ENCODE peak calls at places on chromosomes 3 and 15, in ten cellular contexts. One of them, this sample, is unnamed.

GRCh38 chr3:64939747-64940450 is 252.1 kb upstream of the ADAMTS9 start:
- DNase-seq in fibroblast of pulmonary artery: no peak
- DNase-seq in gastrocnemius medialis: no peak
- DNase-seq in HCT116: no peak
- DNase-seq in CD8-positive, alpha-beta memory T cell: no peak
- DNase-seq in HFF-Myc: no peak
- DNase-seq in dorsolateral prefrontal cortex: no peak
- DNase-seq in astrocyte: no peak
- DNase-seq in ovary: no peak
- DNase-seq in mucosa of descending colon: no peak
- DNase-seq in this sample: no peak

GRCh38 chr15:96107922-96108321 is 222.6 kb upstream of the NR2F2 start:
- DNase-seq in dorsolateral prefrontal cortex: no peak
- DNase-seq in astrocyte: peak; percentile 81
- DNase-seq in fibroblast of pulmonary artery: peak; percentile 13
- DNase-seq in mucosa of descending colon: no peak
- DNase-seq in ovary: no peak
- DNase-seq in gastrocnemius medialis: no peak
- DNase-seq in HFF-Myc: no peak
- DNase-seq in HCT116: no peak
- DNase-seq in CD8-positive, alpha-beta memory T cell: no peak
- DNase-seq in this sample: no peak

GRCh38 chr3:10964537-10965167 is 27.9 kb upstream of the SLC6A1 start:
- DNase-seq in CD8-positive, alpha-beta memory T cell: no peak
- DNase-seq in mucosa of descending colon: no peak
- DNase-seq in astrocyte: peak; percentile 7
- DNase-seq in ovary: no peak
- DNase-seq in HFF-Myc: no peak
- DNase-seq in HCT116: no peak
- DNase-seq in gastrocnemius medialis: no peak
- DNase-seq in fibroblast of pulmonary artery: peak; percentile 23
- DNase-seq in dorsolateral prefrontal cortex: no peak
- DNase-seq in this sample: peak; percentile 22

GRCh38 chr3:126704494-126705214 is 614 bp downstream of the CHCHD6 start:
- DNase-seq in ovary: no peak
- DNase-seq in HFF-Myc: no peak
- DNase-seq in dorsolateral prefrontal cortex: no peak
- DNase-seq in mucosa of descending colon: no peak
- DNase-seq in HCT116: no peak
- DNase-seq in astrocyte: peak; percentile 0
- DNase-seq in CD8-positive, alpha-beta memory T cell: no peak
- DNase-seq in gastrocnemius medialis: no peak
- DNase-seq in fibroblast of pulmonary artery: no peak
- DNase-seq in this sample: no peak

GRCh38 chr3:151794080-151794479 is 19.8 kb upstream of the AADAC start:
- DNase-seq in HCT116: no peak
- DNase-seq in astrocyte: no peak
- DNase-seq in dorsolateral prefrontal cortex: no peak
- DNase-seq in HFF-Myc: no peak
- DNase-seq in mucosa of descending colon: no peak
- DNase-seq in gastrocnemius medialis: no peak
- DNase-seq in fibroblast of pulmonary artery: no peak
- DNase-seq in ovary: no peak
- DNase-seq in CD8-positive, alpha-beta memory T cell: no peak
- DNase-seq in this sample: no peak

GRCh38 chr3:177358968-177359600 is 161.8 kb upstream of the TBL1XR1 start:
- DNase-seq in fibroblast of pulmonary artery: peak; percentile 14
- DNase-seq in CD8-positive, alpha-beta memory T cell: peak; percentile 34
- DNase-seq in HFF-Myc: no peak
- DNase-seq in astrocyte: peak; percentile 40
- DNase-seq in HCT116: peak; percentile 44
- DNase-seq in gastrocnemius medialis: peak; percentile 44
- DNase-seq in mucosa of descending colon: peak; percentile 88
- DNase-seq in ovary: peak; percentile 66
- DNase-seq in dorsolateral prefrontal cortex: no peak
- DNase-seq in this sample: peak; percentile 46

GRCh38 chr3:43499256-43499655 is 122.6 kb downstream of the ANO10 start:
- DNase-seq in astrocyte: no peak
- DNase-seq in HFF-Myc: no peak
- DNase-seq in dorsolateral prefrontal cortex: no peak
- DNase-seq in mucosa of descending colon: no peak
- DNase-seq in ovary: no peak
- DNase-seq in gastrocnemius medialis: no peak
- DNase-seq in fibroblast of pulmonary artery: no peak
- DNase-seq in CD8-positive, alpha-beta memory T cell: no peak
- DNase-seq in HCT116: no peak
- DNase-seq in this sample: no peak

GRCh38 chr3:123412811-123413588 is 35.9 kb downstream of the ADCY5 start:
- DNase-seq in ovary: peak; percentile 81
- DNase-seq in fibroblast of pulmonary artery: no peak
- DNase-seq in mucosa of descending colon: no peak
- DNase-seq in gastrocnemius medialis: no peak
- DNase-seq in astrocyte: no peak
- DNase-seq in CD8-positive, alpha-beta memory T cell: no peak
- DNase-seq in HFF-Myc: no peak
- DNase-seq in dorsolateral prefrontal cortex: peak; percentile 64
- DNase-seq in HCT116: no peak
- DNase-seq in this sample: no peak

GRCh38 chr3:47523310-47524073 is 10.0 kb upstream of the ELP6 start:
- DNase-seq in dorsolateral prefrontal cortex: no peak
- DNase-seq in CD8-positive, alpha-beta memory T cell: no peak
- DNase-seq in astrocyte: no peak
- DNase-seq in HCT116: no peak
- DNase-seq in gastrocnemius medialis: no peak
- DNase-seq in mucosa of descending colon: no peak
- DNase-seq in HFF-Myc: no peak
- DNase-seq in fibroblast of pulmonary artery: no peak
- DNase-seq in ovary: no peak
- DNase-seq in this sample: peak; percentile 9

GRCh38 chr3:125166581-125166980 is 46.0 kb downstream of the SLC12A8 start:
- DNase-seq in fibroblast of pulmonary artery: peak; percentile 56
- DNase-seq in HCT116: no peak
- DNase-seq in dorsolateral prefrontal cortex: no peak
- DNase-seq in HFF-Myc: no peak
- DNase-seq in ovary: no peak
- DNase-seq in gastrocnemius medialis: no peak
- DNase-seq in astrocyte: no peak
- DNase-seq in CD8-positive, alpha-beta memory T cell: no peak
- DNase-seq in mucosa of descending colon: no peak
- DNase-seq in this sample: peak; percentile 74

GRCh38 chr15:35810007-35810406 is 264.0 kb upstream of the DPH6 start:
- DNase-seq in HFF-Myc: no peak
- DNase-seq in ovary: no peak
- DNase-seq in CD8-positive, alpha-beta memory T cell: no peak
- DNase-seq in dorsolateral prefrontal cortex: no peak
- DNase-seq in HCT116: no peak
- DNase-seq in mucosa of descending colon: no peak
- DNase-seq in fibroblast of pulmonary artery: no peak
- DNase-seq in astrocyte: no peak
- DNase-seq in gastrocnemius medialis: no peak
- DNase-seq in this sample: no peak

DNA sequence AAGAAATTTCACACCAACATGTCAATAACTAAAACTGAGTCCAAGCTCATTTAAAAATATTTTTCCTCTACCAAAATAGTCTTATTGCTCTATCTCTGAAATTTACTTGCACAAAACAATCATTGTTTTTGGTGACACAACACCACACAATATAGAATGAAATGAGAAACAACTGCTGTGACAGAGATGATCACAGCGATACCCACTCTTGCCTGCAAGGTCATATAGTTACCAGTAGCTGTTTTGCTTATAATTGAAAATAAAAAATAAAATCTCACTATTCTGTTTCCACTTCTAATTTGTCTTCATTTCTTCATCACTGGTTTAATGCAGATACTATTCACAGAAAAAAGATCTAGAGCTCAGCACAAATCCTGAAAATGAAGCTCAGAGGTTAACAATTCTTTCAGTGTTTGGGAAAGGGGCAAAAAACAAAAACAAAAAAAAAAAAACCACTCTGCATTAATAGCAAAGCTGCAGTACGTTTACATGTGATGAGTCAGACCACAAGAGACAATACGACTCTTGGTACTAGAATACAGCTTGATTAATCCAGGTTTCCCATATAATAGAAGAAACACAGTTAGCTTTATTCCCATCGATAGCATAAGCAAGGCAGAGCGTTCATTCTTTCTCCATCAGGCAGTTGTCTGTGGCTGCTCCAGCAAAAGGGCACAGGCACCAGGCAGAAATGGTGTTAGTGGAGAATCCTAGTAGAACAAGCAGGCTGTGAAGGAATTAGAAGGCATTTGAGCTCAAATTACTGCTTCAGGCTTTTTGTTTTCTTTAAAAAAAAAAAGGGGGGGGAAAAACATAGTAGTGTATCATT is 794 bp downstream of the ANKRD28 start:
- DNase-seq in mucosa of descending colon: no peak
- DNase-seq in CD8-positive, alpha-beta memory T cell: no peak
- DNase-seq in astrocyte: peak; percentile 82
- DNase-seq in dorsolateral prefrontal cortex: no peak
- DNase-seq in fibroblast of pulmonary artery: peak; percentile 80
- DNase-seq in HCT116: peak; percentile 56
- DNase-seq in HFF-Myc: peak; percentile 56
- DNase-seq in gastrocnemius medialis: peak; percentile 35
- DNase-seq in ovary: no peak
- DNase-seq in this sample: peak; percentile 79
- H3K4me3 ChIP-seq in mucosa of descending colon: no peak overlapping the region
- H3K4me3 ChIP-seq in CD8-positive, alpha-beta memory T cell: no peak overlapping the region
- H3K4me3 ChIP-seq in astrocyte: peak overlapping the region; percentile 84
- H3K4me3 ChIP-seq in dorsolateral prefrontal cortex: peak overlapping the region; percentile 54
- H3K4me3 ChIP-seq in fibroblast of pulmonary artery: peak overlapping the region; percentile 76
- H3K4me3 ChIP-seq in HCT116: peak overlapping the region; percentile 21
- H3K4me3 ChIP-seq in HFF-Myc: peak overlapping the region; percentile 58
- H3K4me3 ChIP-seq in gastrocnemius medialis: peak overlapping the region; percentile 60
- H3K4me3 ChIP-seq in ovary: peak overlapping the region; percentile 38
- H3K4me3 ChIP-seq in this sample: peak overlapping the region; percentile 27

DNA sequence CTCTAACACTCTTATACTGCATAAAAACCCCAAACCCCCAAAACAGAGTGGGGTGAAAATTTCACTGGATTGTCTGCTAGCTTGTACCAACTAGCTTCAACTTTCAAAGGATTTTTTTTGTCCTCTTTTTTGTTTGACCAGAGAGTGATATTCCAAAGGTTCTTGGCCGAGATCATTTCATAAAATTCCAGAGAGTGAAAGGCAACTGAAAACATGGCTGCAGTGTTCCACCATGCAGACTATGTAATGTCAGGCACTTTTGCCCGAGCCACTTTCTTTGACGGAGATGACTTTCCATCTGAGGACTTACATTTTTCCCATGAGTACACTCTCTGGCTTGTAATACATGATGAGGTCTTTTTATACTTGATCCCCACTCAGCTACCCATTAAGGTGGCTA is 107.5 kb downstream of the TIGIT start:
- DNase-seq in mucosa of descending colon: no peak
- DNase-seq in HCT116: no peak
- DNase-seq in HFF-Myc: no peak
- DNase-seq in dorsolateral prefrontal cortex: no peak
- DNase-seq in CD8-positive, alpha-beta memory T cell: no peak
- DNase-seq in fibroblast of pulmonary artery: no peak
- DNase-seq in ovary: no peak
- DNase-seq in gastrocnemius medialis: no peak
- DNase-seq in astrocyte: no peak
- DNase-seq in this sample: no peak
- H3K4me3 ChIP-seq in mucosa of descending colon: no peak overlapping the region
- H3K4me3 ChIP-seq in HCT116: no peak overlapping the region
- H3K4me3 ChIP-seq in HFF-Myc: no peak overlapping the region
- H3K4me3 ChIP-seq in dorsolateral prefrontal cortex: no peak overlapping the region
- H3K4me3 ChIP-seq in CD8-positive, alpha-beta memory T cell: no peak overlapping the region
- H3K4me3 ChIP-seq in fibroblast of pulmonary artery: no peak overlapping the region
- H3K4me3 ChIP-seq in ovary: no peak overlapping the region
- H3K4me3 ChIP-seq in gastrocnemius medialis: no peak overlapping the region
- H3K4me3 ChIP-seq in astrocyte: no peak overlapping the region
- H3K4me3 ChIP-seq in this sample: no peak overlapping the region

DNA sequence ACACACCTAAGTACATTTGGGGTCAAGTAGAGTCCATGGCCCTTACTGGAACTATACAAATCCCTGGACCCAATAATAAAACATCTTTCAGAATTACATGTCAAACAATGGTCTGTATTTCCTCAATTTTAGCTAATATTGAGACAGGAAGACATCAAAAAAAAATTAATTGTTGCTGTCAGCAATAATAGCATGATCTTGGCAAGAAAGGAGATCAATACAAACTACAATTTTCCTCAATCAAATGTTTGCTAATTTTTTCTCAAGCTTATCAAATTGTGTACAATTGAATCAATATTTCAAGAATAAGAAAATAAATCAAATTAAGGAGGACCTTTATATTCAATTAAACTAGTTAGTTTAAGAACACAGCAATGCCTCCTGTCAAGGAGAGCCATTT is 62.6 kb downstream of the FSIP1 start:
- DNase-seq in ovary: no peak
- DNase-seq in astrocyte: no peak
- DNase-seq in HFF-Myc: no peak
- DNase-seq in CD8-positive, alpha-beta memory T cell: no peak
- DNase-seq in mucosa of descending colon: no peak
- DNase-seq in gastrocnemius medialis: no peak
- DNase-seq in HCT116: no peak
- DNase-seq in dorsolateral prefrontal cortex: no peak
- DNase-seq in fibroblast of pulmonary artery: no peak
- DNase-seq in this sample: no peak
- H3K4me3 ChIP-seq in ovary: no peak overlapping the region
- H3K4me3 ChIP-seq in astrocyte: no peak overlapping the region
- H3K4me3 ChIP-seq in HFF-Myc: no peak overlapping the region
- H3K4me3 ChIP-seq in CD8-positive, alpha-beta memory T cell: no peak overlapping the region
- H3K4me3 ChIP-seq in mucosa of descending colon: no peak overlapping the region
- H3K4me3 ChIP-seq in gastrocnemius medialis: no peak overlapping the region
- H3K4me3 ChIP-seq in HCT116: no peak overlapping the region
- H3K4me3 ChIP-seq in dorsolateral prefrontal cortex: no peak overlapping the region
- H3K4me3 ChIP-seq in fibroblast of pulmonary artery: no peak overlapping the region
- H3K4me3 ChIP-seq in this sample: no peak overlapping the region

GRCh38 chr3:184508938-184509337 is 52.6 kb upstream of the EPHB3 start:
- DNase-seq in mucosa of descending colon: no peak
- DNase-seq in dorsolateral prefrontal cortex: no peak
- DNase-seq in fibroblast of pulmonary artery: no peak
- DNase-seq in astrocyte: no peak
- DNase-seq in HCT116: no peak
- DNase-seq in ovary: no peak
- DNase-seq in CD8-positive, alpha-beta memory T cell: no peak
- DNase-seq in HFF-Myc: no peak
- DNase-seq in gastrocnemius medialis: no peak
- DNase-seq in this sample: no peak

GRCh38 chr3:184513276-184514150 is 48.1 kb upstream of the EPHB3 start:
- DNase-seq in HFF-Myc: peak; percentile 46
- DNase-seq in mucosa of descending colon: peak; percentile 78
- DNase-seq in fibroblast of pulmonary artery: peak; percentile 81
- DNase-seq in gastrocnemius medialis: peak; percentile 69
- DNase-seq in astrocyte: peak; percentile 42
- DNase-seq in CD8-positive, alpha-beta memory T cell: peak; percentile 71
- DNase-seq in ovary: peak; percentile 93
- DNase-seq in HCT116: peak; percentile 69
- DNase-seq in dorsolateral prefrontal cortex: peak; percentile 83
- DNase-seq in this sample: peak; percentile 62

GRCh38 chr3:184511741-184512140 is 49.8 kb upstream of the EPHB3 start:
- DNase-seq in HFF-Myc: no peak
- DNase-seq in gastrocnemius medialis: no peak
- DNase-seq in astrocyte: no peak
- DNase-seq in HCT116: no peak
- DNase-seq in ovary: no peak
- DNase-seq in mucosa of descending colon: no peak
- DNase-seq in fibroblast of pulmonary artery: no peak
- DNase-seq in dorsolateral prefrontal cortex: no peak
- DNase-seq in CD8-positive, alpha-beta memory T cell: no peak
- DNase-seq in this sample: no peak

GRCh38 chr3:184512621-184513020 is 49.0 kb upstream of the EPHB3 start:
- DNase-seq in gastrocnemius medialis: no peak
- DNase-seq in astrocyte: no peak
- DNase-seq in dorsolateral prefrontal cortex: no peak
- DNase-seq in mucosa of descending colon: no peak
- DNase-seq in HFF-Myc: no peak
- DNase-seq in CD8-positive, alpha-beta memory T cell: no peak
- DNase-seq in ovary: no peak
- DNase-seq in HCT116: no peak
- DNase-seq in fibroblast of pulmonary artery: no peak
- DNase-seq in this sample: no peak

GRCh38 chr3:184514151-184514490 is 47.5 kb upstream of the EPHB3 start:
- DNase-seq in fibroblast of pulmonary artery: no peak
- DNase-seq in astrocyte: no peak
- DNase-seq in mucosa of descending colon: no peak
- DNase-seq in ovary: no peak
- DNase-seq in gastrocnemius medialis: no peak
- DNase-seq in HCT116: no peak
- DNase-seq in CD8-positive, alpha-beta memory T cell: no peak
- DNase-seq in HFF-Myc: no peak
- DNase-seq in dorsolateral prefrontal cortex: no peak
- DNase-seq in this sample: no peak
- H3K4me3 ChIP-seq in fibroblast of pulmonary artery: no peak overlapping the region
- H3K4me3 ChIP-seq in astrocyte: no peak overlapping the region
- H3K4me3 ChIP-seq in mucosa of descending colon: no peak overlapping the region
- H3K4me3 ChIP-seq in ovary: peak overlapping the region; percentile 39
- H3K4me3 ChIP-seq in gastrocnemius medialis: peak overlapping the region; percentile 46
- H3K4me3 ChIP-seq in HCT116: peak overlapping the region; percentile 32
- H3K4me3 ChIP-seq in CD8-positive, alpha-beta memory T cell: no peak overlapping the region
- H3K4me3 ChIP-seq in HFF-Myc: no peak overlapping the region
- H3K4me3 ChIP-seq in dorsolateral prefrontal cortex: peak overlapping the region; percentile 50
- H3K4me3 ChIP-seq in this sample: no peak overlapping the region

This sample was measured in bronchial epithelial cell.